ENCODE peak calls at places on chromosome 4, in five cellular contexts. J is stromal cell of bone marrow; O is psoas muscle; P is fibroblast of mammary gland; L is CD4-positive, alpha-beta memory T cell. M is an unnamed sample.

GRCh38 chr4:118774989-118775388 is 60.9 kb downstream of the SEC24D start:
- DNase-seq in J (no peak), L (no peak), O (no peak), P (peak), M (no peak)

GRCh38 chr4:53852343-53852742 is 212.1 kb downstream of the CHIC2 start:
- DNase-seq in O (no peak), J (peak), L (no peak), P (peak), M (no peak)

GRCh38 chr4:24195976-24196736 is 306.3 kb upstream of the PPARGC1A start:
- DNase-seq in O (no peak), L (no peak), J (no peak), P (no peak), M (no peak)

GRCh38 chr4:159283697-159284492 is 181.0 kb downstream of the RAPGEF2 start:
- DNase-seq in J (no peak), O (no peak), P (peak), L (no peak), M (no peak)

GRCh38 chr4:7326693-7327340 is 107.9 kb downstream of the PSAPL1 start:
- DNase-seq in L (no peak), P (no peak), O (no peak), J (no peak), M (no peak)

GRCh38 chr4:1910643-1911042 is 39.5 kb downstream of the NSD2 start:
- DNase-seq in P (peak), J (peak), O (no peak), L (no peak), M (no peak)

GRCh38 chr4:71830-72229 is 18.7 kb downstream of the ZNF595 start:
- DNase-seq in J (no peak), L (no peak), O (no peak), P (no peak), M (no peak)

GRCh38 chr4:182973421-182974340 is 56.5 kb upstream of the DCTD start:
- DNase-seq in P (no peak), L (no peak), J (peak), O (no peak), M (no peak)

GRCh38 chr4:76216975-76217814 is 3.6 kb upstream of the SCARB2 start:
- DNase-seq in L (no peak), J (no peak), P (no peak), O (no peak), M (no peak)

GRCh38 chr4:92636038-92636825 is 332.5 kb downstream of the GRID2 start:
- DNase-seq in O (no peak), L (no peak), P (no peak), J (no peak), M (no peak)

GRCh38 chr4:99462875-99463464 is 27.8 kb upstream of the ADH7 start:
- DNase-seq in J (peak), L (peak), O (peak), P (peak), M (peak)

GRCh38 chr4:92812652-92813051 is 508.9 kb downstream of the GRID2 start:
- DNase-seq in O (no peak), L (no peak), P (no peak), J (no peak), M (no peak)